ENCODE peak calls at places on chromosome 1, in four cellular contexts. Y, R, I and N are unnamed samples.

GRCh38 chr1:22285545-22286396 is 142.9 kb upstream of the WNT4 start:
- DNase-seq in Y (no peak), R (no peak), I (no peak), N (no peak)

GRCh38 chr1:33996281-33996680 is 132.4 kb downstream of the HMGB4 start:
- DNase-seq in Y (no peak), R (no peak), I (no peak), N (no peak)

GRCh38 chr1:209490013-209490412 is 93.5 kb upstream of the CAMK1G start:
- DNase-seq in Y (no peak), R (no peak), I (no peak), N (no peak)

GRCh38 chr1:174999926-175000696 is at the start of gene CACYBP:
- DNase-seq in Y (no peak), R (peak; percentile 53), I (no peak), N (no peak)

GRCh38 chr1:243849089-243850012 is 692 bp downstream of the AKT3 start:
- DNase-seq in Y (no peak), R (peak; percentile 48), I (peak; percentile 46), N (peak; percentile 67)

GRCh38 chr1:86155061-86155806 is 1.3 kb downstream of the COL24A1 start:
- DNase-seq in Y (no peak), R (no peak), I (no peak), N (peak; percentile 68)

GRCh38 chr1:204361781-204362180 is 2.1 kb upstream of the PLEKHA6 start:
- DNase-seq in Y (no peak), R (no peak), I (no peak), N (no peak)

GRCh38 chr1:241706967-241707366 is 54.9 kb downstream of the WDR64 start:
- DNase-seq in Y (no peak), R (no peak), I (no peak), N (no peak)

GRCh38 chr1:153610334-153611023 is 2.5 kb downstream of the S100A16 start:
- DNase-seq in Y (no peak), R (no peak), I (no peak), N (no peak)

GRCh38 chr1:24018611-24019580 is 38.8 kb upstream of the SRSF10 start:
- DNase-seq in Y (peak; percentile 69), R (no peak), I (no peak), N (peak; percentile 50)

GRCh38 chr1:200245492-200245891 is 164.3 kb downstream of the ZNF281 start:
- DNase-seq in Y (no peak), R (no peak), I (no peak), N (no peak)